ENCODE peak calls at places on chromosomes 11 and 22, in six cellular contexts. One of them, this sample, is unnamed.
A peak's percentile ranks its signal among the peaks of the same experiment; 100 is the strongest.

GRCh38 chr11:118232659-118233058 is 7.8 kb upstream of the JAML start:
- DNase-seq in fibroblast of lung: no peak
- DNase-seq in neural progenitor cell: no peak
- DNase-seq in PC-3: peak; percentile 30
- DNase-seq in mammary epithelial cell: no peak
- DNase-seq in IMR-90: no peak
- DNase-seq in this sample: no peak

GRCh38 chr11:10550503-10550902 is 9.5 kb upstream of the RNF141 start:
- DNase-seq in mammary epithelial cell: peak; percentile 63
- DNase-seq in fibroblast of lung: peak; percentile 73
- DNase-seq in neural progenitor cell: no peak
- DNase-seq in IMR-90: peak; percentile 82
- DNase-seq in PC-3: peak; percentile 73
- DNase-seq in this sample: no peak

GRCh38 chr11:71325418-71326327 is 73.3 kb upstream of the SHANK2 start:
- DNase-seq in fibroblast of lung: no peak
- DNase-seq in IMR-90: no peak
- DNase-seq in mammary epithelial cell: peak; percentile 37
- DNase-seq in neural progenitor cell: no peak
- DNase-seq in PC-3: no peak
- DNase-seq in this sample: no peak

GRCh38 chr11:134376150-134376921 is 35.7 kb downstream of the B3GAT1 start:
- DNase-seq in fibroblast of lung: no peak
- DNase-seq in PC-3: no peak
- DNase-seq in mammary epithelial cell: no peak
- DNase-seq in neural progenitor cell: no peak
- DNase-seq in IMR-90: no peak
- DNase-seq in this sample: no peak

GRCh38 chr11:14789879-14790484 is 102.0 kb downstream of the CYP2R1 start:
- DNase-seq in IMR-90: peak; percentile 28
- DNase-seq in fibroblast of lung: no peak
- DNase-seq in mammary epithelial cell: no peak
- DNase-seq in neural progenitor cell: no peak
- DNase-seq in PC-3: peak; percentile 36
- DNase-seq in this sample: no peak

GRCh38 chr22:17191163-17191562 is 28.1 kb downstream of the ADA2 start:
- DNase-seq in mammary epithelial cell: peak; percentile 6
- DNase-seq in IMR-90: peak; percentile 55
- DNase-seq in PC-3: peak; percentile 27
- DNase-seq in fibroblast of lung: peak; percentile 69
- DNase-seq in neural progenitor cell: no peak
- DNase-seq in this sample: no peak

GRCh38 chr11:96314326-96315050 is 28.5 kb downstream of the MAML2 start:
- DNase-seq in IMR-90: peak; percentile 72
- DNase-seq in neural progenitor cell: no peak
- DNase-seq in fibroblast of lung: peak; percentile 92
- DNase-seq in mammary epithelial cell: peak; percentile 49
- DNase-seq in PC-3: peak; percentile 94
- DNase-seq in this sample: no peak

GRCh38 chr11:9688716-9689511 is 25.0 kb downstream of the SWAP70 start:
- DNase-seq in neural progenitor cell: peak; percentile 52
- DNase-seq in fibroblast of lung: peak; percentile 91
- DNase-seq in mammary epithelial cell: peak; percentile 80
- DNase-seq in IMR-90: peak; percentile 81
- DNase-seq in PC-3: peak; percentile 49
- DNase-seq in this sample: peak; percentile 44

GRCh38 chr22:21626073-21626734 is 3.6 kb downstream of the YDJC start:
- DNase-seq in neural progenitor cell: no peak
- DNase-seq in PC-3: no peak
- DNase-seq in IMR-90: no peak
- DNase-seq in fibroblast of lung: no peak
- DNase-seq in mammary epithelial cell: no peak
- DNase-seq in this sample: no peak

GRCh38 chr22:31692186-31692886 is 30.3 kb upstream of the PISD start:
- DNase-seq in neural progenitor cell: no peak
- DNase-seq in IMR-90: peak; percentile 68
- DNase-seq in fibroblast of lung: peak; percentile 55
- DNase-seq in mammary epithelial cell: peak; percentile 69
- DNase-seq in PC-3: peak; percentile 59
- DNase-seq in this sample: no peak

GRCh38 chr11:108629274-108629673 is 35.6 kb upstream of the DDX10 start:
- DNase-seq in IMR-90: no peak
- DNase-seq in neural progenitor cell: no peak
- DNase-seq in mammary epithelial cell: no peak
- DNase-seq in PC-3: no peak
- DNase-seq in fibroblast of lung: no peak
- DNase-seq in this sample: no peak

GRCh38 chr11:67211656-67212436 is 54.4 kb upstream of the GRK2 start:
- DNase-seq in fibroblast of lung: no peak
- DNase-seq in IMR-90: no peak
- DNase-seq in PC-3: no peak
- DNase-seq in mammary epithelial cell: no peak
- DNase-seq in neural progenitor cell: no peak
- DNase-seq in this sample: no peak

GRCh38 chr11:71495286-71496090 is 31.6 kb upstream of the KRTAP5-7 start:
- DNase-seq in fibroblast of lung: no peak
- DNase-seq in PC-3: no peak
- DNase-seq in IMR-90: no peak
- DNase-seq in neural progenitor cell: no peak
- DNase-seq in mammary epithelial cell: no peak
- DNase-seq in this sample: no peak

GRCh38 chr11:78094250-78094649 is 14.6 kb upstream of the NDUFC2 start:
- DNase-seq in IMR-90: no peak
- DNase-seq in PC-3: no peak
- DNase-seq in mammary epithelial cell: no peak
- DNase-seq in neural progenitor cell: no peak
- DNase-seq in fibroblast of lung: no peak
- DNase-seq in this sample: no peak

GRCh38 chr11:127789887-127790286 is 789.3 kb upstream of the KIRREL3 start:
- DNase-seq in mammary epithelial cell: peak; percentile 7
- DNase-seq in PC-3: peak; percentile 33
- DNase-seq in IMR-90: peak; percentile 1
- DNase-seq in fibroblast of lung: peak; percentile 1
- DNase-seq in neural progenitor cell: peak; percentile 54
- DNase-seq in this sample: peak; percentile 25

GRCh38 chr11:12090061-12090572 is 20.3 kb upstream of the MICAL2 start:
- DNase-seq in PC-3: peak; percentile 94
- DNase-seq in IMR-90: peak; percentile 61
- DNase-seq in neural progenitor cell: no peak
- DNase-seq in mammary epithelial cell: peak; percentile 90
- DNase-seq in fibroblast of lung: peak; percentile 80
- DNase-seq in this sample: no peak

GRCh38 chr22:17920145-17920605 is 104.2 kb downstream of the MICAL3 start:
- DNase-seq in mammary epithelial cell: peak; percentile 72
- DNase-seq in PC-3: no peak
- DNase-seq in neural progenitor cell: peak; percentile 59
- DNase-seq in IMR-90: peak; percentile 62
- DNase-seq in fibroblast of lung: peak; percentile 76
- DNase-seq in this sample: peak; percentile 88

GRCh38 chr22:38861170-38861874 is 10.7 kb downstream of the CBX6 start:
- DNase-seq in fibroblast of lung: no peak
- DNase-seq in mammary epithelial cell: no peak
- DNase-seq in IMR-90: no peak
- DNase-seq in neural progenitor cell: no peak
- DNase-seq in PC-3: no peak
- DNase-seq in this sample: no peak

GRCh38 chr11:68044898-68045351 is 6.1 kb downstream of the TCIRG1 start:
- DNase-seq in neural progenitor cell: no peak
- DNase-seq in mammary epithelial cell: no peak
- DNase-seq in IMR-90: no peak
- DNase-seq in fibroblast of lung: no peak
- DNase-seq in PC-3: no peak
- DNase-seq in this sample: no peak

GRCh38 chr11:47106839-47107520 is 69.7 kb downstream of the ARFGAP2 start:
- DNase-seq in PC-3: no peak
- DNase-seq in neural progenitor cell: peak; percentile 39
- DNase-seq in IMR-90: no peak
- DNase-seq in mammary epithelial cell: no peak
- DNase-seq in fibroblast of lung: no peak
- DNase-seq in this sample: no peak

GRCh38 chr11:130609121-130610035 is 160.9 kb downstream of the ADAMTS15 start:
- DNase-seq in IMR-90: no peak
- DNase-seq in mammary epithelial cell: no peak
- DNase-seq in neural progenitor cell: no peak
- DNase-seq in fibroblast of lung: no peak
- DNase-seq in PC-3: no peak
- DNase-seq in this sample: peak; percentile 53

GRCh38 chr11:100777736-100778135 is 90.6 kb downstream of the ARHGAP42 start:
- DNase-seq in neural progenitor cell: no peak
- DNase-seq in PC-3: peak; percentile 60
- DNase-seq in IMR-90: no peak
- DNase-seq in mammary epithelial cell: no peak
- DNase-seq in fibroblast of lung: no peak
- DNase-seq in this sample: no peak

DNA sequence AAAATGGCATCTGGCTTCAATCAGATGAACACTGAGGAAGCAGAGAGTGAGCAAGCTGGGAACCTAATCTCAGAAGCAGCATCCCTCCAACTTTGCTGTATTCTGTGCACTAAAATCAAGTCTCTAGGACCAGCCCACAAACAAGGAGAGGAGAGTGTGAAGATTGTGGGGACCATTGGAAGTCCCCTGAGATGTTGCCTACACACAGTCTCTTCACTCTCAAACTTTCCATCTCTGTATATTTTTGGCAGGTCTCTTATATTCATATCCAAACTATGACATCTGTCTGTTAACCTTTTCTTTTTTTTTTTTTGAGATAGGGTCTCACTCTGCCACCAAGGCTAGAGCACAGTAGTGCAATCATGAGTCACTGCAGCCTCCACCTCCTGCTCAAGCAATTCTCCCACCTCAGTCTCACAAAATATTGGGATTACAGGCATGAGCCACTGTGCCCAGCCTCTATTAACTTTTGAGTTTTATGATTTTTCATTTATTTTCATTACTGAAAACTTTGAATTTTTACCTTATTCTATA is 1096.4 kb downstream of the TBC1D22A start:
- DNase-seq in IMR-90: no peak
- DNase-seq in PC-3: no peak
- DNase-seq in neural progenitor cell: no peak
- DNase-seq in fibroblast of lung: no peak
- DNase-seq in mammary epithelial cell: no peak
- DNase-seq in this sample: no peak
- H3K9me3 ChIP-seq in IMR-90: peaks cover 25% of the 10 kb centered on the region
- H3K9me3 ChIP-seq in PC-3: no peaks in the 10 kb centered on the region
- H3K9me3 ChIP-seq in neural progenitor cell: no peaks in the 10 kb centered on the region
- H3K9me3 ChIP-seq in fibroblast of lung: no peaks in the 10 kb centered on the region
- H3K9me3 ChIP-seq in mammary epithelial cell: peaks cover 29% of the 10 kb centered on the region
- H3K9me3 ChIP-seq in this sample: no peaks in the 10 kb centered on the region

DNA sequence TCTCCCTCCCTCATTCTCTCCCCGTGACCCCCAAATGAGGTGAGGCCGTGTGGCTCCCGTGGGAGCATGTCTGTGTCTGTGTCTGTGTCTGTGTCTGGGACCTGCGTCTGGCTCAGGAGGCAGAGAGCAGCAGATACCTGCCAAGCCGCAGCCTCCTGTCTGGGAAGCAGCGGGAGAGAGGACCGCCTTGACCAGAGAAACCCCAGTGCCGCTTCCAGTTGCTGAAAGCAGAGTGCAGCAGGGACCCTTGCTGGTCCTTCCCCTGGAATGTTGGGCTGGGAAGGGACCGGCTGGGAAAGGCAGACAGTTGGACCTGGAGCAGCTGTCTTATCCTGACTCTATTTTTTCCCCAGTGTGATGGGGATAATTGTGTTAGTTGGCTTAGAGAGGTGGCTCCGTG is 525 bp downstream of the CSDC2 start:
- DNase-seq in mammary epithelial cell: no peak
- DNase-seq in neural progenitor cell: peak; percentile 40
- DNase-seq in fibroblast of lung: peak; percentile 41
- DNase-seq in IMR-90: no peak
- DNase-seq in PC-3: no peak
- DNase-seq in this sample: peak; percentile 27
- H3K4me2 ChIP-seq in mammary epithelial cell: no peak overlapping the region
- H3K4me2 ChIP-seq in neural progenitor cell: peak overlapping the region; percentile 71
- H3K4me2 ChIP-seq in fibroblast of lung: peak overlapping the region; percentile 49
- H3K4me2 ChIP-seq in IMR-90: peak overlapping the region; percentile 94
- H3K4me2 ChIP-seq in PC-3: no peak overlapping the region
- H3K4me2 ChIP-seq in this sample: peak overlapping the region; percentile 86

DNA sequence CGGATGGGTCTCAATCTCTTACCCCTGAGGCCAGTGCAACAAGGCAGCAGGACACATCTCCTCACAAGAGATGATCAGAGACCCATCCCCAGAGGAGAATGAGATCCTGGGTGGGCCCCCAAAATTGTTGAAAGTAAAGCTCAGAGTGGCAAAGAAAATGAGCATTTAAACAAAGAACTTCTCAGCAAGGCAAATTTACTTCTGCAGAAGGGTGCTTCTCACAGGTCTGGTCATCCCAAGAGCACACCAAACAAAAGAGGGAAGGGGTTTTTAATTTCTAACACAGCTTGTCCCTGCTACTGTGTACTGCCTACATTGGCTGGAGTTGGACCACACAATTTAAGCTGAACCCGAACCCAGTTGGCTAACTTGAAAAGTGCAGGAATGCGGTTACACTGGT is 1628.6 kb upstream of the RAG2 start:
- DNase-seq in neural progenitor cell: no peak
- DNase-seq in PC-3: no peak
- DNase-seq in IMR-90: no peak
- DNase-seq in mammary epithelial cell: peak; percentile 2
- DNase-seq in fibroblast of lung: peak; percentile 3
- DNase-seq in this sample: no peak
- H3K9me3 ChIP-seq in neural progenitor cell: no peaks in the 10 kb centered on the region
- H3K9me3 ChIP-seq in PC-3: peaks cover 33% of the 10 kb centered on the region
- H3K9me3 ChIP-seq in IMR-90: peaks cover 7% of the 10 kb centered on the region
- H3K9me3 ChIP-seq in mammary epithelial cell: peaks cover 12% of the 10 kb centered on the region
- H3K9me3 ChIP-seq in fibroblast of lung: no peaks in the 10 kb centered on the region
- H3K9me3 ChIP-seq in this sample: no peaks in the 10 kb centered on the region

GRCh38 chr11:103085758-103086365 is 6.1 kb downstream of the DCUN1D5 start:
- DNase-seq in fibroblast of lung: peak; percentile 68
- DNase-seq in IMR-90: peak; percentile 1
- DNase-seq in PC-3: no peak
- DNase-seq in neural progenitor cell: no peak
- DNase-seq in mammary epithelial cell: no peak
- DNase-seq in this sample: no peak

GRCh38 chr11:103086461-103086860 is 5.5 kb downstream of the DCUN1D5 start:
- DNase-seq in neural progenitor cell: no peak
- DNase-seq in PC-3: no peak
- DNase-seq in mammary epithelial cell: no peak
- DNase-seq in fibroblast of lung: peak; percentile 60
- DNase-seq in IMR-90: peak; percentile 36
- DNase-seq in this sample: no peak

GRCh38 chr11:103091810-103092524 is at the start of gene DCUN1D5:
- DNase-seq in fibroblast of lung: peak; percentile 96
- DNase-seq in neural progenitor cell: peak; percentile 97
- DNase-seq in PC-3: peak; percentile 99
- DNase-seq in mammary epithelial cell: peak; percentile 96
- DNase-seq in IMR-90: peak; percentile 94
- DNase-seq in this sample: peak; percentile 98

GRCh38 chr11:103091024-103091423 is 936 bp downstream of the DCUN1D5 start:
- DNase-seq in IMR-90: peak; percentile 4
- DNase-seq in mammary epithelial cell: peak; percentile 26
- DNase-seq in neural progenitor cell: peak; percentile 16
- DNase-seq in PC-3: peak; percentile 35
- DNase-seq in fibroblast of lung: peak; percentile 8
- DNase-seq in this sample: peak; percentile 14

DNA sequence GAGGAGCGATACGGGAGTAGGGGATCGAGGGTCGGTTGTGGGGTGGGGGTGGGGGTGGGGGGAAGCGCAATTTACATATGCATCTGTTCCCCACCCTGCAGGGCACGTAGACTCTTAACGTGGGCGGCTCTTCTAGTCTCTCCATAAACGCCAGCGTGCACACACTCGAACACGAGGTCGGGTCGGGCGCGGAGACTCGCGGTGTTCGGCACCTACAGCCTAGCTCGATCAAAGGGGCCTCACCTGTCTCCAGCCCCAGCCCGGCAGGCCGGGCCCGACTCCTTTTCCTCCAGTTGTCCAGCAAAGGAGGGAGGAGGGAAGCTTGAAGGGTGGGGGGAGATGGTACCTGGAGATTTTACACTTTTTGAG is 535 bp downstream of the DCUN1D5 start:
- DNase-seq in neural progenitor cell: peak; percentile 58
- DNase-seq in mammary epithelial cell: peak; percentile 37
- DNase-seq in fibroblast of lung: peak; percentile 53
- DNase-seq in PC-3: peak; percentile 43
- DNase-seq in IMR-90: peak; percentile 41
- DNase-seq in this sample: peak; percentile 71
- H3K4me2 ChIP-seq in neural progenitor cell: peak overlapping the region; percentile 85
- H3K4me2 ChIP-seq in mammary epithelial cell: peak overlapping the region; percentile 88
- H3K4me2 ChIP-seq in fibroblast of lung: peak overlapping the region; percentile 92
- H3K4me2 ChIP-seq in PC-3: peak overlapping the region; percentile 92
- H3K4me2 ChIP-seq in IMR-90: peak overlapping the region; percentile 100
- H3K4me2 ChIP-seq in this sample: peak overlapping the region; percentile 81